ENCODE peak calls at places on chromosomes 3 and 15, in eight cellular contexts. R, N, E, P, Y, B, K and J are unnamed samples.

GRCh38 chr15:51842852-51843737 is 13.6 kb downstream of the TMOD3 start:
- DNase-seq in R (peak), N (peak), E (no peak), P (no peak), Y (no peak), B (peak), K (no peak), J (no peak)

GRCh38 chr15:41487376-41487775 is 6.3 kb upstream of the ITPKA start:
- DNase-seq in R (no peak), N (no peak), E (no peak), P (no peak), Y (no peak), B (no peak), K (no peak), J (no peak)

GRCh38 chr15:84685304-84685703 is 27.3 kb upstream of the NMB start:
- DNase-seq in R (peak), N (peak), E (no peak), P (no peak), Y (no peak), B (peak), K (no peak), J (peak)

GRCh38 chr3:195153653-195154052 is 117.3 kb downstream of the XXYLT1 start:
- DNase-seq in R (no peak), N (no peak), E (no peak), P (no peak), Y (no peak), B (no peak), K (no peak), J (no peak)

GRCh38 chr3:100737334-100737733 is 28.0 kb downstream of the TFG start:
- DNase-seq in R (peak), N (no peak), E (peak), P (no peak), Y (no peak), B (peak), K (no peak), J (peak)

GRCh38 chr15:39944711-39945110 is 10.8 kb downstream of the EIF2AK4 start:
- DNase-seq in R (no peak), N (peak), E (no peak), P (no peak), Y (no peak), B (peak), K (no peak), J (no peak)

GRCh38 chr15:53910236-53910849 is 67.9 kb upstream of the UNC13C start:
- DNase-seq in R (peak), N (no peak), E (no peak), P (no peak), Y (no peak), B (no peak), K (no peak), J (no peak)

GRCh38 chr3:108835101-108835500 is 12.5 kb downstream of the TRAT1 start:
- DNase-seq in R (no peak), N (no peak), E (no peak), P (no peak), Y (no peak), B (no peak), K (no peak), J (no peak)

GRCh38 chr15:71337197-71337845 is 222.1 kb downstream of the THSD4 start:
- DNase-seq in R (peak), N (peak), E (no peak), P (no peak), Y (no peak), B (no peak), K (no peak), J (no peak)

GRCh38 chr15:99321477-99321876 is 70.2 kb downstream of the LRRC28 start:
- DNase-seq in R (no peak), N (no peak), E (no peak), P (no peak), Y (no peak), B (no peak), K (no peak), J (no peak)

GRCh38 chr15:69305204-69305931 is 6.7 kb downstream of the PAQR5 start:
- DNase-seq in R (peak), N (peak), E (no peak), P (no peak), Y (no peak), B (peak), K (no peak), J (peak)

GRCh38 chr15:98720036-98720435 is 71.7 kb downstream of the IGF1R start:
- DNase-seq in R (no peak), N (no peak), E (no peak), P (no peak), Y (no peak), B (no peak), K (no peak), J (no peak)

GRCh38 chr3:32500880-32501784 is 1.5 kb downstream of the CMTM6 start:
- DNase-seq in R (no peak), N (no peak), E (no peak), P (no peak), Y (peak), B (no peak), K (no peak), J (no peak)

GRCh38 chr3:197001972-197002700 is 27.5 kb downstream of the MELTF start:
- DNase-seq in R (no peak), N (no peak), E (no peak), P (no peak), Y (peak), B (no peak), K (no peak), J (no peak)

GRCh38 chr15:51908312-51908711 is 63.3 kb downstream of the LEO1 start:
- DNase-seq in R (peak), N (peak), E (no peak), P (no peak), Y (no peak), B (no peak), K (no peak), J (peak)

GRCh38 chr3:114308830-114309229 is 15.0 kb downstream of the TIGIT start:
- DNase-seq in R (no peak), N (no peak), E (peak), P (peak), Y (no peak), B (no peak), K (peak), J (no peak)

GRCh38 chr3:43187836-43188479 is 82.1 kb upstream of the POMGNT2 start:
- DNase-seq in R (no peak), N (no peak), E (no peak), P (no peak), Y (no peak), B (no peak), K (no peak), J (no peak)

GRCh38 chr3:187843654-187844053 is 98.4 kb upstream of the BCL6 start:
- DNase-seq in R (no peak), N (no peak), E (no peak), P (no peak), Y (no peak), B (no peak), K (no peak), J (no peak)

GRCh38 chr15:80906159-80906775 is 83.4 kb downstream of the MESD start:
- DNase-seq in R (peak), N (peak), E (no peak), P (no peak), Y (no peak), B (no peak), K (no peak), J (peak)

GRCh38 chr3:108136888-108137814 is 46.3 kb upstream of the CD47 start:
- DNase-seq in R (no peak), N (no peak), E (no peak), P (peak), Y (no peak), B (no peak), K (no peak), J (no peak)

GRCh38 chr15:36675008-36675407 is 95.6 kb downstream of the CDIN1 start:
- DNase-seq in R (no peak), N (no peak), E (no peak), P (no peak), Y (no peak), B (no peak), K (no peak), J (no peak)

GRCh38 chr15:74742422-74742821 is 6.2 kb upstream of the CYP1A2 start:
- DNase-seq in R (no peak), N (no peak), E (no peak), P (no peak), Y (no peak), B (no peak), K (no peak), J (no peak)

GRCh38 chr15:40290540-40291087 is 7.8 kb upstream of the ANKRD63 start:
- DNase-seq in R (no peak), N (no peak), E (no peak), P (no peak), Y (no peak), B (no peak), K (no peak), J (no peak)

GRCh38 chr15:33322091-33322490 is 11.3 kb downstream of the RYR3 start:
- DNase-seq in R (no peak), N (no peak), E (no peak), P (no peak), Y (no peak), B (no peak), K (no peak), J (no peak)

GRCh38 chr3:45125550-45126026 is 20.6 kb downstream of the CDCP1 start:
- DNase-seq in R (no peak), N (no peak), E (peak), P (no peak), Y (no peak), B (peak), K (no peak), J (no peak)

GRCh38 chr3:177978948-177979347 is 557.3 kb upstream of the KCNMB2 start:
- DNase-seq in R (no peak), N (no peak), E (no peak), P (no peak), Y (no peak), B (no peak), K (no peak), J (no peak)

GRCh38 chr15:73387507-73388255 is 18.9 kb upstream of the HCN4 start:
- DNase-seq in R (peak), N (peak), E (no peak), P (no peak), Y (no peak), B (peak), K (no peak), J (no peak)

GRCh38 chr3:191235331-191236314 is 36.6 kb downstream of the OSTN start:
- DNase-seq in R (peak), N (peak), E (peak), P (no peak), Y (no peak), B (peak), K (no peak), J (peak)

GRCh38 chr15:94670436-94671034 is 439.2 kb downstream of the MCTP2 start:
- DNase-seq in R (peak), N (peak), E (peak), P (no peak), Y (no peak), B (peak), K (no peak), J (peak)

GRCh38 chr3:50194128-50194902 is 2.9 kb downstream of the GNAT1 start:
- DNase-seq in R (peak), N (peak), E (peak), P (peak), Y (peak), B (no peak), K (peak), J (no peak)

GRCh38 chr3:138687236-138687635 is 78.7 kb downstream of the FAIM start:
- DNase-seq in R (no peak), N (no peak), E (no peak), P (no peak), Y (no peak), B (no peak), K (no peak), J (no peak)

GRCh38 chr3:107024481-107025153 is 352.6 kb upstream of the CCDC54 start:
- DNase-seq in R (no peak), N (no peak), E (no peak), P (no peak), Y (no peak), B (no peak), K (no peak), J (no peak)

GRCh38 chr3:179148446-179149238 is 485 bp downstream of the PIK3CA start:
- DNase-seq in R (peak), N (peak), E (peak), P (peak), Y (peak), B (peak), K (peak), J (peak)